ENCODE peak calls at places on chromosomes 4 and X, in six cellular contexts. S is left cardiac atrium, E is brain pericyte, O is iris pigment epithelial cell, F is sigmoid colon, Y is right atrium auricular region. D is an unnamed sample.

GRCh38 chr4:76430519-76431388 is 4.3 kb upstream of the SHROOM3 start:
- DNase-seq in F (no peak), O (peak), Y (no peak), S (no peak), E (no peak), D (peak)

GRCh38 chr4:157048248-157048647 is 27.7 kb upstream of the GLRB start:
- DNase-seq in S (peak), Y (peak), O (peak), E (no peak), F (peak), D (no peak)

GRCh38 chr4:32119907-32120306 is 1399.7 kb downstream of the PCDH7 start:
- DNase-seq in S (no peak), F (no peak), O (no peak), Y (no peak), E (no peak), D (no peak)

GRCh38 chrX:139831017-139831416 is 101.8 kb downstream of the ATP11C start:
- DNase-seq in E (no peak), S (no peak), F (no peak), Y (no peak), O (no peak), D (no peak)

GRCh38 chr4:35100932-35101331 is 1143.4 kb downstream of the ARAP2 start:
- DNase-seq in S (no peak), O (no peak), E (no peak), Y (no peak), F (no peak), D (no peak)

GRCh38 chr4:44320833-44321232 is 127.8 kb downstream of the KCTD8 start:
- DNase-seq in O (no peak), F (no peak), Y (no peak), E (no peak), S (no peak), D (no peak)

GRCh38 chr4:26076000-26076587 is 162.1 kb downstream of the SMIM20 start:
- DNase-seq in F (no peak), O (peak), S (no peak), Y (no peak), E (no peak), D (no peak)

GRCh38 chrX:110795645-110796510 is at the start of gene CHRDL1:
- DNase-seq in O (peak), S (peak), F (peak), Y (no peak), E (no peak), D (no peak)

GRCh38 chr4:166741709-166742108 is 492.6 kb downstream of the SPOCK3 start:
- DNase-seq in E (no peak), Y (no peak), O (no peak), F (no peak), S (no peak), D (no peak)